ENCODE peak calls at places on chromosome X, in five cellular contexts. F, Q, Z, W and I are unnamed samples.

GRCh38 chrX:83934220-83934619 is 73.3 kb downstream of the CYLC1 start:
- DNase-seq in F (no peak), Q (no peak), Z (no peak), W (no peak), I (no peak)

GRCh38 chrX:72245461-72246089 is 6.7 kb upstream of the ERCC6L start:
- DNase-seq in F (no peak), Q (no peak), Z (peak; percentile 74), W (peak; percentile 13), I (peak; percentile 44)

GRCh38 chrX:132119821-132120220 is 8.0 kb downstream of the FRMD7 start:
- DNase-seq in F (no peak), Q (no peak), Z (no peak), W (no peak), I (peak; percentile 12)

GRCh38 chrX:46759645-46759974 is 692 bp upstream of the SLC9A7 start:
- DNase-seq in F (no peak), Q (no peak), Z (no peak), W (no peak), I (no peak)

GRCh38 chrX:37314526-37314925 is 34.6 kb upstream of the PRRG1 start:
- DNase-seq in F (no peak), Q (no peak), Z (no peak), W (no peak), I (no peak)

GRCh38 chrX:38816158-38816557 is 14.9 kb downstream of the MID1IP1 start:
- DNase-seq in F (no peak), Q (no peak), Z (no peak), W (no peak), I (no peak)

GRCh38 chrX:53281321-53281822 is at the start of gene IQSEC2:
- DNase-seq in F (peak; percentile 94), Q (no peak), Z (peak; percentile 74), W (peak; percentile 48), I (peak; percentile 19)

GRCh38 chrX:1883772-1884171 is 268.9 kb downstream of the ASMT start:
- DNase-seq in F (no peak), Q (no peak), Z (no peak), W (no peak), I (peak; percentile 44)

GRCh38 chrX:96719161-96719875 is 34.7 kb downstream of the DIAPH2 start:
- DNase-seq in F (no peak), Q (no peak), Z (no peak), W (no peak), I (no peak)

GRCh38 chrX:3286196-3286920 is 60.1 kb downstream of the MXRA5 start:
- DNase-seq in F (no peak), Q (no peak), Z (no peak), W (peak; percentile 31), I (no peak)

GRCh38 chrX:108582151-108582550 is 142.5 kb downstream of the COL4A5 start:
- DNase-seq in F (no peak), Q (no peak), Z (no peak), W (no peak), I (no peak)

GRCh38 chrX:119984652-119985051 is 41.1 kb upstream of the NKAP start:
- DNase-seq in F (no peak), Q (no peak), Z (no peak), W (no peak), I (no peak)

GRCh38 chrX:104255465-104255864 is 732 bp upstream of the ESX1 start:
- DNase-seq in F (no peak), Q (no peak), Z (no peak), W (no peak), I (no peak)

DNA sequence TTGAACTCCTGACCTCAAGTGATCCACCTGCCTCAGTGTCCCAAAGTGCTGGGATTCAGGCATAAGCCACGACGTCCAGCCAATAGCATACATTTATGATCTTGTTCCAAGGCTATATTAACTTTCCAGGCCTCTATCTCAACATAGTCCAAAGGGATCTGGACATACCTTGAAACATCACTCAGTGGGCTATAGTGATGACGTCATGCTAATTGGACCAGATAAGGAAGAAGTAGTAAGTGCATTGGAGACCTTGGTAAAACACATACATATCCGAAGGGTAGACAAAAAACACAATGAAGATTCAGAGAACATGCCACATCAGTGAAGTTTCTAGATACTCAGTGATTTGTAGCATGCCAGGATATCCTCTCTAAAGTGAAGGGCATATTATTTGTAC is 37.4 kb upstream of the USP26 start:
- DNase-seq in F (no peak), Q (no peak), Z (no peak), W (no peak), I (no peak)
- TF ChIP-seq POLR2A in F (no peak), Q (no peak), Z (no peak), W (no peak), I (no peak)

GRCh38 chrX:136255543-136255942 is 4.3 kb upstream of the MAP7D3 start:
- DNase-seq in F (no peak), Q (no peak), Z (no peak), W (no peak), I (no peak)

GRCh38 chrX:136246201-136246600 is 5.0 kb downstream of the MAP7D3 start:
- DNase-seq in F (no peak), Q (no peak), Z (no peak), W (no peak), I (no peak)

GRCh38 chrX:136251042-136251991 is at the start of gene MAP7D3:
- DNase-seq in F (peak; percentile 70), Q (no peak), Z (peak; percentile 54), W (peak; percentile 16), I (peak; percentile 68)

GRCh38 chrX:136250191-136251041 is 784 bp downstream of the MAP7D3 start:
- DNase-seq in F (no peak), Q (no peak), Z (peak; percentile 40), W (no peak), I (peak; percentile 24)
- TF ChIP-seq POLR2A in F (no peak), Q (no peak), Z (no peak), W (no peak), I (no peak)

GRCh38 chrX:47840106-47840505 is 3.4 kb downstream of the ZNF81 start:
- DNase-seq in F (no peak), Q (no peak), Z (no peak), W (no peak), I (no peak)

GRCh38 chrX:47838361-47838760 is 1.7 kb downstream of the ZNF81 start:
- DNase-seq in F (no peak), Q (no peak), Z (no peak), W (no peak), I (no peak)

GRCh38 chrX:47831788-47832187 is 4.9 kb upstream of the ZNF81 start:
- DNase-seq in F (no peak), Q (no peak), Z (peak; percentile 38), W (peak; percentile 19), I (peak; percentile 2)

DNA sequence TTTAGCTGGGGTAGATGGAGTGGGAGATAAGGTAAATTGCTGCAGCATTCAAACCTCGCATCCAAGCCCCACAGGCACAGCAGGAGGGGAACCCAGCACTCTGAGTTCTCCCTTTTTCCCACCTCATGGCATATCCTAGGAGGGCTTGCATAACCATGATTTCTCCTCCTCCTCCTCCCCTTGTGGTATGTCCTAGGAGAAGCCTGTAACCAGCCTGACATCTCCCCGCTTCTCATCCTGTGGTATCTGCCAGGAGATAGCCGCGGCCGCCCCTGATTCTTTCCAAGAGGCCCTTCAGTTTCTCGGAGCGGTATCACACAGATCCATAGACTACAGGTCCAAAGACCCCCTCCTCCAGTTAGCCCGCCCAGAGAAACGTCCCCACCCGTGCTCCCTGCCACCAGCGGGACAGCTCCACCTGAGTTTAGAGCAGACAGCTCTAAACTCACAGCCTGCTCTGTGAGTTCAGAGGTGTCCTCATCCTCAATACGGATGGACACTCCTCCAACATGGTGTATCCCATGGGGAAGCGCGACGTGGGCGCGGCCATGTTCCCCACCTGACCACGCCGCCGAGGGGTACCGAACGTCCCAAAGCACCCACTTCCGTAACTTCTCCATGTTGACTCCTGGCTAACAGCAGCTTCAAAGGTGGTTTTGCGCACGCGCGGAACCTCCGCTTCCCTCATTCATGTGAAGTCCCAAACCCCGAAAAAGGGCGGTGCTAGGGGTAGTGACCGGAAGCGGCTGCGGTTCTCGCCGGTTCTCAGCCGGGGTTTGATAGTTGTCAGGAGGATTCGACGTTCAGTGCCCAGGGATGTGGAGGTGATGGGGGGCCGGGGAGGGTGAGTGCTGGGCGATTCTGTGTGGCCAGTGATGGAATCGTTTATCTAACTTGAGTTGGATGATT is at the start of gene ZNF81:
- DNase-seq in F (peak; percentile 95), Q (peak; percentile 75), Z (peak; percentile 84), W (peak; percentile 90), I (peak; percentile 42)
- TF ChIP-seq POLR2A in F (no peak), Q (no peak), Z (peak; percentile 51), W (no peak), I (peak; percentile 31)

DNA sequence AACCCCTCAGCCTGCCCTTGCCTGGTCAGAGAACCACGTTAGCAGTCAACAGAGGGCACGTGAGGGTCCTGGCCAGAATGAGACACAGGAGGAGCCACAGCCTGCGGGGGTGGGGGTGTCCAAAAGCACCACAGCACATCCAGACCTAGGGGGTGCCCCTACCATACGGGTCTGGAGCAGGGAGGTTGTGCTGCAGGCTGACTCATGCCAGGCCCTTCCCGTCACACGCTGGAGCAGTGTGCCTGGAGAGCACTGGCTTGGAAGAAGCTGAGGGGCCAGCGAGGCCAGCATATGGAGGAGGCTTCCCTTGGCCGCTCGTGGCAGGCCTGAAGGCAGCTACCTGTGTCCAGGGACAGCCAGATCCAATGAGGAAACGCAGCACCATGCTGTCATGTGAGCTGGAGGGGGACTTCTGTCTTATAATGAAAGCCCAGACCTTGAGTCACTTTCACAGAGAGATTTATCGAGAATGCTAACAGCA is 1.5 kb upstream of the IRAK1 start:
- DNase-seq in F (no peak), Q (no peak), Z (no peak), W (no peak), I (peak; percentile 63)
- TF ChIP-seq POLR2A in F (no peak), Q (no peak), Z (no peak), W (no peak), I (no peak)

GRCh38 chrX:152830312-152831305 is at the start of the genes CETN2 and NSDHL:
- DNase-seq in F (peak; percentile 95), Q (peak; percentile 64), Z (peak; percentile 97), W (peak; percentile 86), I (peak; percentile 89)
- TF ChIP-seq POLR2A in F (no peak), Q (no peak), Z (peak; percentile 74), W (no peak), I (peak; percentile 58)

GRCh38 chrX:16771483-16772398 is 14.5 kb upstream of the TXLNG start:
- DNase-seq in F (no peak), Q (no peak), Z (peak; percentile 50), W (peak; percentile 81), I (no peak)
- TF ChIP-seq POLR2A in F (no peak), Q (no peak), Z (peak; percentile 77), W (peak; percentile 100), I (peak; percentile 76)

GRCh38 chrX:134909258-134909657 is 81.5 kb upstream of the SMIM10 start:
- DNase-seq in F (no peak), Q (no peak), Z (no peak), W (no peak), I (no peak)
- TF ChIP-seq POLR2A in F (no peak), Q (no peak), Z (no peak), W (no peak), I (no peak)

GRCh38 chrX:121191779-121192178 is 144.4 kb downstream of the GLUD2 start:
- DNase-seq in F (no peak), Q (no peak), Z (no peak), W (no peak), I (no peak)
- TF ChIP-seq POLR2A in F (no peak), Q (no peak), Z (no peak), W (no peak), I (no peak)